ENCODE peak calls at places on chromosomes 1 and 21, in ten cellular contexts. N is DMS79 treated with DMSO at 0.1 percent for 48 hours; T is MV-4-11; C is iris pigment epithelial cell; I is hippocampal formation; O is stimulated activated naive B cell treated with anti-CD40 and anti-IgM and Interleukin-4, amounts not matched to agents 10 μg/mL and 1 μg/mL and 100 μg/mL, for 72 hours; B is RKO; P is T-helper 17 cell; K is heart right ventricle; G is left cardiac atrium. L is an unnamed sample.

GRCh38 chr1:28878796-28879195 is 35.6 kb upstream of the EPB41 start:
- DNase-seq in O (no peak), I (no peak), C (no peak), K (no peak), B (no peak), P (no peak), N (no peak), T (no peak), G (no peak), L (no peak)

GRCh38 chr1:235984041-235984820 is 80.7 kb downstream of the NID1 start:
- DNase-seq in N (no peak), B (no peak), K (no peak), I (no peak), T (no peak), O (no peak), P (no peak), G (no peak), C (peak; percentile 88), L (no peak)

GRCh38 chr1:66305927-66306326 is 228.0 kb upstream of the SGIP1 start:
- DNase-seq in C (no peak), P (no peak), K (no peak), T (no peak), O (no peak), N (no peak), G (no peak), B (no peak), I (no peak), L (no peak)

GRCh38 chr1:167227934-167228378 is 7.3 kb downstream of the POU2F1 start:
- DNase-seq in T (peak; percentile 17), N (no peak), B (no peak), O (no peak), G (no peak), P (no peak), K (no peak), C (peak; percentile 17), I (no peak), L (no peak)

GRCh38 chr21:27772816-27773215 is 805.9 kb upstream of the ADAMTS5 start:
- DNase-seq in K (no peak), N (no peak), I (no peak), G (no peak), T (no peak), C (no peak), O (no peak), P (no peak), B (no peak), L (no peak)

GRCh38 chr1:48039088-48040049 is 42.2 kb upstream of the TRABD2B start:
- DNase-seq in O (no peak), K (no peak), I (no peak), C (peak; percentile 29), T (no peak), N (peak; percentile 33), G (peak; percentile 26), B (no peak), P (no peak), L (no peak)

GRCh38 chr21:18275740-18276139 is 31.1 kb downstream of the CHODL start:
- DNase-seq in O (no peak), N (peak; percentile 96), G (no peak), I (no peak), P (no peak), T (no peak), B (no peak), C (no peak), K (no peak), L (no peak)

GRCh38 chr1:56626546-56626945 is 18.6 kb upstream of the PRKAA2 start:
- DNase-seq in P (no peak), T (no peak), G (no peak), O (no peak), B (no peak), C (peak; percentile 55), I (no peak), N (no peak), K (no peak), L (no peak)

GRCh38 chr1:65429806-65430205 is 9.3 kb downstream of the LEPR start:
- DNase-seq in I (no peak), P (no peak), K (peak; percentile 27), T (peak; percentile 68), C (peak; percentile 91), N (no peak), G (no peak), O (no peak), B (no peak), L (no peak)

GRCh38 chr1:38584408-38585037 is 275.0 kb downstream of the RRAGC start:
- DNase-seq in P (no peak), C (no peak), B (no peak), I (no peak), K (no peak), T (no peak), N (no peak), O (no peak), G (no peak), L (no peak)

GRCh38 chr1:56576880-56577858 is 2.2 kb downstream of the PLPP3 start:
- DNase-seq in G (no peak), P (no peak), C (peak; percentile 32), B (peak; percentile 53), I (peak; percentile 50), T (peak; percentile 9), O (no peak), N (peak; percentile 61), K (peak; percentile 25), L (no peak)

GRCh38 chr1:212651521-212651920 is 43.0 kb downstream of the ATF3 start:
- DNase-seq in G (no peak), I (no peak), B (no peak), T (no peak), C (peak; percentile 61), P (no peak), K (no peak), O (no peak), N (no peak), L (no peak)

GRCh38 chr1:212178830-212179370 is 106.3 kb upstream of the PPP2R5A start:
- DNase-seq in O (no peak), K (no peak), C (no peak), P (no peak), G (no peak), T (peak; percentile 36), I (no peak), N (no peak), B (no peak), L (no peak)

GRCh38 chr1:27634166-27634981 is 611 bp downstream of the FGR start:
- DNase-seq in N (peak; percentile 16), C (no peak), G (peak; percentile 79), I (no peak), O (peak; percentile 37), K (peak; percentile 69), B (no peak), P (peak; percentile 41), T (peak; percentile 23), L (no peak)

GRCh38 chr1:229268505-229268904 is 2.4 kb upstream of the RAB4A start:
- DNase-seq in G (no peak), P (no peak), C (no peak), N (no peak), I (no peak), K (no peak), O (no peak), T (no peak), B (no peak), L (no peak)

GRCh38 chr1:81511281-81511680 is 289.5 kb upstream of the ADGRL2 start:
- DNase-seq in B (no peak), K (no peak), C (no peak), G (no peak), T (no peak), O (no peak), P (no peak), I (no peak), N (no peak), L (no peak)

GRCh38 chr1:13707211-13707610 is 7.2 kb downstream of the PRDM2 start:
- DNase-seq in I (no peak), K (no peak), T (no peak), C (peak; percentile 46), P (no peak), N (no peak), G (no peak), O (no peak), B (no peak), L (no peak)

GRCh38 chr1:58781541-58782307 is 2.1 kb downstream of the JUN start:
- DNase-seq in B (peak; percentile 79), K (peak; percentile 78), G (peak; percentile 80), C (peak; percentile 75), N (peak; percentile 62), I (peak; percentile 27), O (peak; percentile 32), T (peak; percentile 60), P (peak; percentile 52), L (peak; percentile 48)

GRCh38 chr1:180288894-180289293 is 58.8 kb downstream of the LHX4 start:
- DNase-seq in G (no peak), B (no peak), P (no peak), N (no peak), C (no peak), K (no peak), O (no peak), I (no peak), T (no peak), L (no peak)

GRCh38 chr1:36562181-36562685 is 79.5 kb upstream of the CSF3R start:
- DNase-seq in C (no peak), T (no peak), O (no peak), G (no peak), I (no peak), P (no peak), K (no peak), N (no peak), B (no peak), L (no peak)

GRCh38 chr1:14987829-14988603 is 165.5 kb upstream of the TMEM51 start:
- DNase-seq in T (no peak), C (no peak), B (no peak), K (no peak), O (no peak), G (peak; percentile 43), P (no peak), I (no peak), N (no peak), L (no peak)

L was measured in CD4-positive, alpha-beta T cell.